ENCODE peak calls at places on chromosomes 3 and 15, in ten cellular contexts. U is stimulated activated naive CD8-positive, alpha-beta T cell treated with anti-CD3 and anti-CD28 coated beads, Interleukin-15, Interleukin-2, amounts not matched to agents 100 U/mL and 50 U/mL, for 24 hours; R is fibroblast of pulmonary artery; D is activated T-cell treated with anti-CD3 and anti-CD28 coated beads, Interleukin-2, amount 50 U/mL, for 72 hours; P is GM04503; K is stimulated activated CD4-positive, alpha-beta T cell treated with anti-CD3 and anti-CD28 coated beads, Interleukin-2, amount 100 ng/mL, for 48 hours; Z is ELF-1; O is GM12865; S is NCI-H748 treated with DMSO at 0.1 percent for 48 hours; F is NCI-H1092 treated with DMSO at 0.1 percent for 48 hours. L is an unnamed sample.

GRCh38 chr3:176566757-176567156 is 630.5 kb downstream of the TBL1XR1 start:
- DNase-seq in S (no peak), P (no peak), Z (no peak), K (no peak), O (no peak), D (no peak), F (no peak), R (no peak), U (no peak), L (peak; percentile 29)

GRCh38 chr3:171565133-171565532 is 104.9 kb upstream of the TNIK start:
- DNase-seq in Z (no peak), F (no peak), R (no peak), K (no peak), O (no peak), S (no peak), U (no peak), D (no peak), P (no peak), L (no peak)

GRCh38 chr3:1591327-1592028 is 498.7 kb downstream of the CNTN6 start:
- DNase-seq in F (no peak), U (no peak), D (no peak), R (no peak), S (no peak), Z (no peak), P (no peak), O (no peak), K (no peak), L (no peak)

GRCh38 chr15:66981746-66982145 is 83.7 kb upstream of the SMAD3 start:
- DNase-seq in S (no peak), D (no peak), P (no peak), U (no peak), F (no peak), R (no peak), Z (no peak), O (no peak), K (no peak), L (no peak)

GRCh38 chr15:77021803-77022381 is 27.0 kb downstream of the PSTPIP1 start:
- DNase-seq in S (no peak), D (peak; percentile 55), U (peak; percentile 66), O (peak; percentile 53), P (peak; percentile 29), Z (no peak), R (peak; percentile 72), K (peak; percentile 43), F (no peak), L (no peak)

GRCh38 chr3:32097768-32098167 is 8.7 kb upstream of the GPD1L start:
- DNase-seq in U (no peak), Z (no peak), S (no peak), F (no peak), O (peak; percentile 54), P (no peak), R (no peak), K (no peak), D (no peak), L (no peak)

GRCh38 chr3:173993299-173993698 is 595.8 kb downstream of the NLGN1 start:
- DNase-seq in S (peak; percentile 7), K (no peak), Z (no peak), P (peak; percentile 76), R (peak; percentile 49), O (peak; percentile 9), F (peak; percentile 16), D (no peak), U (no peak), L (no peak)

GRCh38 chr3:159751754-159752153 is 236.9 kb upstream of the IL12A start:
- DNase-seq in K (no peak), F (no peak), P (no peak), O (no peak), U (no peak), R (no peak), Z (no peak), D (no peak), S (no peak), L (no peak)

GRCh38 chr3:46695962-46696922 is 2.8 kb upstream of the ALS2CL start:
- DNase-seq in R (no peak), O (peak; percentile 5), U (no peak), S (no peak), K (no peak), Z (peak; percentile 40), F (no peak), D (no peak), P (no peak), L (no peak)

GRCh38 chr15:87681054-87681453 is 575.5 kb downstream of the NTRK3 start:
- DNase-seq in O (no peak), F (no peak), U (no peak), S (no peak), P (no peak), K (no peak), Z (no peak), R (no peak), D (no peak), L (no peak)